ENCODE peak calls at places on chromosomes 11 and 22, in four cellular contexts. P is AG04450, E is neuronal stem cell, O is RWPE1. F is an unnamed sample.

GRCh38 chr22:33798401-33798800 is 121.9 kb downstream of the LARGE1 start:
- DNase-seq in P (no peak), E (no peak), O (no peak), F (no peak)

GRCh38 chr22:49183826-49184216 is 643.9 kb downstream of the BRD1 start:
- DNase-seq in P (no peak), E (no peak), O (no peak), F (no peak)

GRCh38 chr11:2142300-2142759 is 3.1 kb upstream of the IGF2 start:
- DNase-seq in P (no peak), E (no peak), O (peak; percentile 56), F (no peak)

GRCh38 chr11:118818130-118818529 is 27.2 kb upstream of the DDX6 start:
- DNase-seq in P (no peak), E (no peak), O (no peak), F (no peak)

GRCh38 chr11:119065369-119065768 is 2.2 kb upstream of the VPS11 start:
- DNase-seq in P (no peak), E (no peak), O (no peak), F (no peak)

GRCh38 chr11:111911563-111912401 is at the start of gene CRYAB:
- DNase-seq in P (peak; percentile 24), E (no peak), O (peak; percentile 71), F (peak; percentile 97)

GRCh38 chr22:50061824-50062355 is 3.8 kb upstream of the TTLL8 start:
- DNase-seq in P (no peak), E (no peak), O (no peak), F (no peak)

GRCh38 chr11:35043933-35044332 is 95.0 kb upstream of the CD44 start:
- DNase-seq in P (no peak), E (no peak), O (no peak), F (no peak)

GRCh38 chr22:30435674-30436126 is 10.1 kb downstream of the MTFP1 start:
- DNase-seq in P (no peak), E (no peak), O (no peak), F (no peak)

GRCh38 chr11:78714539-78714938 is 139.9 kb upstream of the NARS2 start:
- DNase-seq in P (no peak), E (no peak), O (peak; percentile 5), F (no peak)

GRCh38 chr11:98455500-98456186 is 565.1 kb upstream of the CNTN5 start:
- DNase-seq in P (no peak), E (no peak), O (no peak), F (no peak)

GRCh38 chr11:124841765-124842700 is 23.2 kb upstream of the ROBO3 start:
- DNase-seq in P (no peak), E (no peak), O (no peak), F (no peak)

GRCh38 chr11:62842171-62842717 is 2.9 kb upstream of the WDR74 start:
- DNase-seq in P (no peak), E (no peak), O (no peak), F (no peak)

GRCh38 chr22:23157560-23158515 is 12.6 kb downstream of the RAB36 start:
- DNase-seq in P (no peak), E (no peak), O (no peak), F (no peak)

GRCh38 chr11:101442171-101442570 is 141.6 kb downstream of the TRPC6 start:
- DNase-seq in P (no peak), E (no peak), O (no peak), F (no peak)

GRCh38 chr11:111718436-111719325 is 47.5 kb downstream of the PPP2R1B start:
- DNase-seq in P (no peak), E (no peak), O (peak; percentile 54), F (peak; percentile 36)

GRCh38 chr11:93541884-93542752 is 1.1 kb downstream of the SMCO4 start:
- DNase-seq in P (no peak), E (no peak), O (no peak), F (no peak)

GRCh38 chr22:27416553-27417427 is 384.8 kb downstream of the MN1 start:
- DNase-seq in P (peak; percentile 68), E (no peak), O (peak; percentile 49), F (peak; percentile 50)

GRCh38 chr11:7591992-7592391 is 78.2 kb downstream of the PPFIBP2 start:
- DNase-seq in P (no peak), E (no peak), O (no peak), F (no peak)

GRCh38 chr11:34174411-34175041 is 69.1 kb downstream of the NAT10 start:
- DNase-seq in P (no peak), E (peak; percentile 80), O (peak; percentile 81), F (no peak)

GRCh38 chr11:133898770-133899115 is 53.4 kb upstream of the SPATA19 start:
- DNase-seq in P (no peak), E (no peak), O (no peak), F (no peak)

GRCh38 chr11:64400096-64400495 is 41.1 kb downstream of the RPS6KA4 start:
- DNase-seq in P (no peak), E (no peak), O (peak; percentile 72), F (no peak)

GRCh38 chr22:37659066-37659896 is 758 bp downstream of the PDXP start:
- DNase-seq in P (no peak), E (no peak), O (no peak), F (no peak)

GRCh38 chr22:38273135-38273761 is 438 bp upstream of the TMEM184B start:
- DNase-seq in P (no peak), E (no peak), O (no peak), F (no peak)

GRCh38 chr11:65551572-65552398 is 6.4 kb downstream of the LTBP3 start:
- DNase-seq in P (no peak), E (no peak), O (no peak), F (no peak)

GRCh38 chr11:116990811-116991210 is 107.4 kb downstream of the SIK3 start:
- DNase-seq in P (no peak), E (no peak), O (no peak), F (no peak)

GRCh38 chr11:44767421-44767820 is 40.7 kb downstream of the TSPAN18 start:
- DNase-seq in P (no peak), E (no peak), O (no peak), F (no peak)

GRCh38 chr11:128472128-128473110 is 114.9 kb downstream of the ETS1 start:
- DNase-seq in P (no peak), E (no peak), O (no peak), F (no peak)

GRCh38 chr11:727859-728748 is 19.2 kb upstream of the TALDO1 start:
- DNase-seq in P (no peak), E (peak; percentile 71), O (peak; percentile 95), F (peak; percentile 78)

GRCh38 chr11:45737056-45737455 is 67.9 kb upstream of the SLC35C1 start:
- DNase-seq in P (no peak), E (no peak), O (peak; percentile 72), F (peak; percentile 74)

GRCh38 chr11:14424096-14424495 is 65.1 kb upstream of the RRAS2 start:
- DNase-seq in P (no peak), E (no peak), O (no peak), F (peak; percentile 16)

GRCh38 chr11:14974723-14975587 is 2.8 kb upstream of the CALCA start:
- DNase-seq in P (no peak), E (peak; percentile 61), O (no peak), F (no peak)

GRCh38 chr22:44146088-44146861 is 34.5 kb upstream of the PARVG start:
- DNase-seq in P (no peak), E (no peak), O (no peak), F (no peak)

DNA sequence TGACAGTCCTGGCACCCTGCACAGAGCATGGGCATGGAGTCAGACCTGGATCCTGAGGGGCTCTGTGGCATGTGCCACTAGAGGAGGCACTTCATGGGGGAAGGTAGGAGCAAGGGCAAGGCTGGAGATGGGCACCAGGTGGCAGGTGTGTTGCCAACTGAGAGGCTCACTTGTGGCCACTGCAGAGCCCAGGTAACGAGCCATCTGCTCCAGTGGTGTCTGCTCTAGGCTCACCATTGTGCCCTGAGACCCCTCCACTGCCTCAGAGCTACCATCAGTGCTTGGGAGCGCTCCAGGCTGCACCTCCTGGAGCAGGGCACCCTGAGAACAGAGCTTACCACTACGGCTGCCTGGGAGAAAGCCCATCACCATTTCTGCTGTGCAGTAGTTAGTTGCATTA is 1.3 kb upstream of the ZDHHC8 start:
- DNase-seq in P (no peak), E (no peak), O (no peak), F (no peak)
- H3K27ac ChIP-seq in P (no peak overlapping the region), E (peak overlapping the region; percentile 28), O (peak overlapping the region; percentile 86), F (no peak overlapping the region)

GRCh38 chr11:92390783-92391182 is 166.2 kb downstream of the FAT3 start:
- DNase-seq in P (no peak), E (no peak), O (no peak), F (no peak)
- H3K27ac ChIP-seq in P (no peak overlapping the region), E (no peak overlapping the region), O (no peak overlapping the region), F (no peak overlapping the region)

DNA sequence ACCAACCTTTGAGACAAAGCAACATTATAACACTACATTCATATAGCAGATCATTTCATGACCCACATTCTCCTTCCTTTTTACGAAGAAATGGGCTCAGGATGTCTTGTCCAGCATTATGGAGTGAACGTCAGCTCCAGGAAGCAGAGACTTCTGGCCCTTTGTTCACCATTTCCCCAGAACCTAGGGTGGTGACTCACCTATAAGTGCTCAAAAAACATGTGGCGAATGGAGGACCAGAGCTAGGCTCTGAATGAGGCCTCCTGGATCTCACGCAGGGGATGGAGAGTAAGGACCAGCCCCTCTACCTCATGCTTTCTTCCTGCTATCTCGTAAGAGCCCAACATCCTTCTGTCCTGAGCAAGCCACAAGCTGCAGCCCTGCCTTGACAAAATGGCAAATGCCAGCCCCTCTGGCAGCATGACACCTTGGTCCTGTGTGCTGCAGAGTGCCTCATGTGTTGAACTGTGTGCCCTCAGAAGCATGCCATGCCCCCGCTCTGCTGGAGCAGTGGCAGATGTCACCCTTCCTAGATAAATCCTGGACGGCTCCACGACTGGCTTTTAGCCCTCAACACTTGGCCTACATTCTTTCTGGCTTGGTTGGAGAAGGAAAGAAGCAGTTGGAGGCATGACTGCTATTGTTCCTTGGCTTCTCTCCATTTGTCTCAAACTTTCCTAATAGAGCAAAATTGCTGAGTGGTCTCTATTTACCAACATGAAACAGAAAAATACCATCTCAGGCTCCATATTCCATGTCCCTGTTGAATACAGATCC is 6.5 kb upstream of the ST3GAL4 start:
- DNase-seq in P (no peak), E (no peak), O (no peak), F (no peak)
- H3K27ac ChIP-seq in P (no peak overlapping the region), E (no peak overlapping the region), O (peak overlapping the region; percentile 36), F (no peak overlapping the region)

GRCh38 chr11:120197977-120198376 is 12.9 kb upstream of the OAF start:
- DNase-seq in P (no peak), E (no peak), O (no peak), F (no peak)

GRCh38 chr11:120198403-120198786 is 12.4 kb upstream of the OAF start:
- DNase-seq in P (no peak), E (no peak), O (no peak), F (no peak)

GRCh38 chr11:120196857-120197253 is 14.0 kb upstream of the OAF start:
- DNase-seq in P (no peak), E (no peak), O (no peak), F (no peak)

GRCh38 chr11:120198787-120199469 is 11.9 kb upstream of the OAF start:
- DNase-seq in P (no peak), E (no peak), O (no peak), F (no peak)

DNA sequence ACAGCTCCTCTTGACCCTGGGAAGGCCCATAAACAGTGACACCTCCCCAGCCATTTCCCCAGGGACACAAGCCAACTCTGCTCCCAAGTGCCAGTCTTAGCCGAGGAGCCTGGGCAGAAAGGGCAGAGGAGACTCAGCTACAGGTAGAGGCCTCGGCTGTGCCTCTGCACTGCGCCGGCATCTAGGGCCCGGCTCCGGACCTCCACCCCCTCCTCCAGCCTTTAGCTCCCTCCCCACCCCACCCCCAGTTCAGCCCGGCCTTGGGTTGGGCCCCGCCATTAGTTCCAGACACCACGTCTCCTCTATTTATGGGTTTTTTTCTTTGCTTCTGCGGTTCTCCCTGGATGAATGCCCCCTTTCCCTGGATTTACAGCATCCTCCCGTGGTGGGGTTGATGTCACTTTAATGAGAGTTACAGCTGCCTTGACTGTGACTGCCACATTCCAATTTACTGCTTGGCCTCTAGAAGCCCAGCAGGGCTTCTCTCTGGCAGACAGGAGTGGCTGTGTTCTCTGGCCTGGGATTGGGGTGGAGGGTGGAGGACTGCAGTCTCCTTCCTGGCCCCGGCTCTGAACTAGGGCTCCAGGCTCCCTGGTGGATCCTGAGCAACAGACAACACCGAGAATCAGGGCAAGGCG is 13.5 kb upstream of the OAF start:
- DNase-seq in P (no peak), E (no peak), O (no peak), F (no peak)
- H3K27ac ChIP-seq in P (no peak overlapping the region), E (no peak overlapping the region), O (no peak overlapping the region), F (no peak overlapping the region)